ENCODE peak calls at places on chromosomes 2 and 18, in six cellular contexts. K is AG04450, J is OCI-LY7, C is colonic mucosa, Y is coronary artery, R is cardiac muscle cell. H is an unnamed sample.

GRCh38 chr2:45612741-45613140 is 1.7 kb upstream of the SRBD1 start:
- DNase-seq in R (peak), C (no peak), J (no peak), K (no peak), Y (no peak), H (no peak)

GRCh38 chr2:223760838-223761502 is 76.4 kb downstream of the AP1S3 start:
- DNase-seq in K (no peak), Y (no peak), R (peak), C (peak), J (peak), H (peak)

GRCh38 chr2:11677146-11678055 is 7.4 kb upstream of the NTSR2 start:
- DNase-seq in Y (peak), J (no peak), C (no peak), K (no peak), R (no peak), H (no peak)

GRCh38 chr2:241852116-241852980 is 6.3 kb downstream of the PDCD1 start:
- DNase-seq in C (no peak), K (no peak), Y (no peak), R (no peak), J (no peak), H (no peak)

GRCh38 chr18:9638886-9639285 is 24.5 kb upstream of the PPP4R1 start:
- DNase-seq in Y (no peak), J (no peak), R (no peak), C (no peak), K (no peak), H (no peak)

GRCh38 chr2:62163106-62163831 is 32.6 kb upstream of the B3GNT2 start:
- DNase-seq in Y (no peak), J (no peak), C (no peak), K (no peak), R (peak), H (no peak)

GRCh38 chr2:188645982-188646381 is 328.2 kb upstream of the COL3A1 start:
- DNase-seq in C (no peak), Y (no peak), K (no peak), R (peak), J (no peak), H (peak)

GRCh38 chr2:147886136-147886535 is 41.3 kb downstream of the ACVR2A start:
- DNase-seq in C (no peak), J (no peak), K (no peak), Y (no peak), R (no peak), H (no peak)

GRCh38 chr2:180519276-180519675 is 461.1 kb upstream of the UBE2E3 start:
- DNase-seq in K (no peak), Y (no peak), C (no peak), J (no peak), R (peak), H (no peak)

GRCh38 chr2:63614983-63615945 is 26.5 kb downstream of the MDH1 start:
- DNase-seq in K (no peak), C (no peak), R (peak), Y (no peak), J (no peak), H (peak)

GRCh38 chr2:45882707-45883106 is 231.2 kb downstream of the PRKCE start:
- DNase-seq in Y (peak), K (no peak), R (peak), J (no peak), C (peak), H (no peak)

GRCh38 chr2:64341461-64341860 is 112.5 kb upstream of the LGALSL start:
- DNase-seq in R (no peak), C (no peak), K (no peak), Y (no peak), J (no peak), H (no peak)

GRCh38 chr2:99608861-99609260 is 119.0 kb upstream of the REV1 start:
- DNase-seq in K (no peak), C (no peak), J (no peak), R (no peak), Y (no peak), H (no peak)

GRCh38 chr18:3716116-3716660 is 266.2 kb downstream of the TGIF1 start:
- DNase-seq in Y (no peak), R (no peak), J (peak), K (no peak), C (no peak), H (no peak)

GRCh38 chr2:134134313-134134706 is 119.6 kb upstream of the MGAT5 start:
- DNase-seq in K (no peak), J (no peak), Y (no peak), R (no peak), C (no peak), H (no peak)

GRCh38 chr18:8745355-8746014 is 40.1 kb downstream of the MTCL1 start:
- DNase-seq in K (peak), C (no peak), R (no peak), Y (peak), J (peak), H (no peak)

GRCh38 chr2:221518201-221518936 is 53.7 kb downstream of the EPHA4 start:
- DNase-seq in K (peak), R (peak), Y (no peak), J (no peak), C (peak), H (no peak)

GRCh38 chr2:148754864-148755263 is 110.3 kb downstream of the EPC2 start:
- DNase-seq in K (no peak), J (no peak), C (no peak), Y (no peak), R (no peak), H (no peak)

GRCh38 chr18:77622009-77622692 is 372.5 kb downstream of the GALR1 start:
- DNase-seq in Y (no peak), J (no peak), R (no peak), K (no peak), C (no peak), H (no peak)

GRCh38 chr18:2884706-2885285 is 38.0 kb downstream of the EMILIN2 start:
- DNase-seq in Y (peak), K (no peak), C (no peak), J (no peak), R (no peak), H (no peak)

GRCh38 chr2:241137276-241138190 is 11.7 kb downstream of the PASK start:
- DNase-seq in R (no peak), J (no peak), C (no peak), Y (no peak), K (no peak), H (no peak)

GRCh38 chr2:10835052-10835970 is 22.7 kb upstream of the PDIA6 start:
- DNase-seq in Y (no peak), C (peak), K (no peak), J (peak), R (peak), H (peak)

GRCh38 chr18:36179562-36180334 is 7.5 kb upstream of the MOCOS start:
- DNase-seq in J (peak), Y (peak), K (peak), C (peak), R (peak), H (peak)

GRCh38 chr2:196515608-196516007 is 123.9 kb upstream of the CCDC150 start:
- DNase-seq in Y (no peak), J (no peak), K (no peak), R (no peak), C (no peak), H (no peak)

GRCh38 chr2:68689553-68690537 is 44.8 kb upstream of the ARHGAP25 start:
- DNase-seq in J (peak), R (no peak), C (no peak), Y (no peak), K (no peak), H (no peak)

GRCh38 chr2:16763056-16763455 is 97.4 kb upstream of the CYRIA start:
- DNase-seq in R (no peak), J (peak), Y (no peak), C (no peak), K (no peak), H (no peak)

GRCh38 chr2:777051-777450 is 99.8 kb upstream of the TMEM18 start:
- DNase-seq in C (no peak), J (no peak), K (no peak), Y (no peak), R (no peak), H (no peak)
- H3K27ac ChIP-seq in C (no peak), J (no peak), K (no peak), Y (no peak), R (no peak), H (no peak)

GRCh38 chr2:176130917-176131616 is 1.6 kb downstream of the HOXD8 start:
- DNase-seq in K (no peak), C (no peak), Y (no peak), J (no peak), R (no peak), H (no peak)
- H3K4me3 ChIP-seq in K (no peak), C (peak), Y (peak), J (no peak), R (peak), H (no peak)

GRCh38 chr18:76426738-76427305 is 68.2 kb downstream of the ZNF516 start:
- DNase-seq in Y (peak), K (no peak), R (peak), C (no peak), J (no peak), H (no peak)

GRCh38 chr18:76431437-76432273 is 63.4 kb downstream of the ZNF516 start:
- DNase-seq in K (no peak), Y (no peak), C (no peak), R (no peak), J (no peak), H (no peak)

GRCh38 chr18:76430636-76431035 is 64.4 kb downstream of the ZNF516 start:
- DNase-seq in K (no peak), Y (no peak), J (no peak), C (no peak), R (peak), H (no peak)

GRCh38 chr18:76429262-76430126 is 65.5 kb downstream of the ZNF516 start:
- DNase-seq in J (no peak), R (no peak), K (no peak), C (no peak), Y (no peak), H (no peak)

DNA sequence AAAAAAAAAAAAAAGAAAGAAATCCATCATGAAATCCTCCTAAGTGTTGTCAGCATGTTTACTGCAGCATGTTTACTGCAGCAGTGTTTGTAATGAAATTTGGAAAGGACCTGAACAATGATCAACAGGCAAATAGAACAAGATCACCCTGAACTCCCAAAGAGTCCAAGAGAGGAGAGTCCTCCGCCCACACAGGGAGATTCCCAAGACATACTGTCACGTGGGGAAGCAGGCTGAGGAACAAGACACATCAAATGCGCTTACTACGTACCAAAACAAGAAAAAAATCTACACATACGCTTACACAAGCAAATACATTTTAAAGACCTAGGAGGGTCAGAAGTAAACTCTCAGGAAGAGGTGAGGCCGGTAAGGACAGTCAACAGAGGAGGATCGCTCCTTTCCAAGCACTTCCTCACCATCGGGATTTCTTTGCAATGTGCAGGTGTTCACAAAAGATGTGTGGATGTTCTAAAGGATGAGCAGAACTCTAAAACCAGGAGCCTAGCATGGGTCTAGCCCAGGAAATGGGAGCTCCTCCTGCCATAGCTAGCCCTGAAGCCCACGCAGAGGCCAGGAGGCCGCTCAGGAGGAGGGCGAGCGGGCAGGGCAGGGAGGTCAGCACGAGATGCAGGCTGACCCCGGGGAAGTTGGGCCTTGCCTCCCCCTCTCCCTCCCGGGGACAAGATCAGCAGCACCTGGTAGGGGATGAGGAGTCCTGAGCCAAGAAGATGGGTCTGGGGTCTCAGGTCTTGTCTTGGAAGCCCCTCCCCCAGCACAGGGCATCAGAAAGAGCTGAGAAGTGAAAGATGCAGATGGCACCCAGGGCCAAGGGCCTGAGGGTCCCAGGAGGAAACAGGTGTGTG is 66.4 kb downstream of the ZNF516 start:
- DNase-seq in R (no peak), K (no peak), C (no peak), J (no peak), Y (no peak), H (peak)
- H3K27ac ChIP-seq in R (no peak), K (no peak), C (no peak), J (no peak), Y (no peak), H (no peak)

GRCh38 chr2:200373196-200373595 is 66.7 kb downstream of the SPATS2L start:
- DNase-seq in J (no peak), Y (no peak), K (no peak), C (no peak), R (no peak), H (no peak)

GRCh38 chr2:200377143-200377773 is 70.8 kb downstream of the SPATS2L start:
- DNase-seq in C (no peak), J (no peak), Y (no peak), K (no peak), R (no peak), H (no peak)

GRCh38 chr2:200377774-200378336 is 71.4 kb downstream of the SPATS2L start:
- DNase-seq in C (peak), J (no peak), K (no peak), R (no peak), Y (no peak), H (no peak)

GRCh38 chr2:200376422-200377142 is 70.1 kb downstream of the SPATS2L start:
- DNase-seq in R (no peak), C (peak), Y (no peak), J (no peak), K (no peak), H (no peak)

DNA sequence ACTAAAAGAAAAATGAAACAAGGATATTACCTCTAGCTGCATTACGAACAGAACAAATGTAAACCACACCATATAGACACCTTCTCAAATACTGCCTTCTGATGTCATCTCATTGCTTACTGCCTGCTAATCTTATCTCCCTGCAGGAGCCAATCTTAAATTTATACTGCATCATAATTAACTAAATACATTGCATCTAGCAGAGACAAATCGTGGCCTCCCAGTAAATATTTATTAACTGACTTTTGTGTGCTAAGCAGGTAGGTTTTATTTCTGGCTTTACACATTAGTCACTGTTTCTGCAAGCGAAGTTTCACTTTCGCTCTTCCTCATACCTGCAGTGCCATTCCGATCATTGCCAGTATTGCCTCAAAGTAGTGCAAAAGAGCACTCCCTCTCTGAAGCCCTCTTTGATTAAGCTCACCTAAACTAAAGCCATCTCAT is 67.5 kb downstream of the SPATS2L start:
- DNase-seq in Y (no peak), J (peak), K (no peak), C (peak), R (no peak), H (no peak)
- H3K4me3 ChIP-seq in Y (no peak), J (peak), K (no peak), C (no peak), R (no peak), H (no peak)

GRCh38 chr18:59271606-59272220 is 1.5 kb downstream of the RAX start:
- DNase-seq in J (no peak), K (no peak), C (no peak), Y (no peak), R (no peak), H (no peak)
- H3K27ac ChIP-seq in J (no peak), K (no peak), C (no peak), Y (no peak), R (no peak), H (no peak)